ENCODE peak calls at places on chromosomes 3 and 15, in nine cellular contexts. One of them, this sample, is unnamed.

GRCh38 chr15:35912196-35912595 is 366.2 kb upstream of the DPH6 start:
- DNase-seq in OCI-LY7: no peak
- DNase-seq in GM23338: peak
- DNase-seq in neural progenitor cell: no peak
- DNase-seq in MM.1S: no peak
- DNase-seq in HCT116: no peak
- DNase-seq in hepatocyte: peak
- DNase-seq in PC-3: peak
- DNase-seq in GM23248: peak
- DNase-seq in this sample: peak

GRCh38 chr3:21447471-21448205 is 303.4 kb downstream of the ZNF385D start:
- DNase-seq in hepatocyte: no peak
- DNase-seq in OCI-LY7: no peak
- DNase-seq in MM.1S: no peak
- DNase-seq in HCT116: no peak
- DNase-seq in neural progenitor cell: no peak
- DNase-seq in PC-3: no peak
- DNase-seq in GM23338: no peak
- DNase-seq in GM23248: peak
- DNase-seq in this sample: peak

GRCh38 chr3:190581041-190581501 is 67.2 kb downstream of the IL1RAP start:
- DNase-seq in GM23248: peak
- DNase-seq in OCI-LY7: no peak
- DNase-seq in hepatocyte: no peak
- DNase-seq in GM23338: no peak
- DNase-seq in MM.1S: no peak
- DNase-seq in HCT116: no peak
- DNase-seq in PC-3: no peak
- DNase-seq in neural progenitor cell: no peak
- DNase-seq in this sample: no peak

GRCh38 chr15:48559270-48559669 is 86.2 kb downstream of the FBN1 start:
- DNase-seq in OCI-LY7: no peak
- DNase-seq in GM23338: peak
- DNase-seq in PC-3: no peak
- DNase-seq in MM.1S: no peak
- DNase-seq in HCT116: no peak
- DNase-seq in hepatocyte: peak
- DNase-seq in neural progenitor cell: peak
- DNase-seq in GM23248: peak
- DNase-seq in this sample: no peak

GRCh38 chr3:153289334-153289808 is 127.3 kb downstream of the RAP2B start:
- DNase-seq in HCT116: no peak
- DNase-seq in PC-3: peak
- DNase-seq in GM23248: peak
- DNase-seq in OCI-LY7: no peak
- DNase-seq in MM.1S: peak
- DNase-seq in hepatocyte: no peak
- DNase-seq in neural progenitor cell: no peak
- DNase-seq in GM23338: no peak
- DNase-seq in this sample: no peak

GRCh38 chr3:183449391-183449790 is 21.0 kb upstream of the MCF2L2 start:
- DNase-seq in OCI-LY7: peak
- DNase-seq in GM23248: peak
- DNase-seq in MM.1S: no peak
- DNase-seq in HCT116: no peak
- DNase-seq in neural progenitor cell: peak
- DNase-seq in PC-3: no peak
- DNase-seq in GM23338: peak
- DNase-seq in hepatocyte: peak
- DNase-seq in this sample: peak

GRCh38 chr15:87747106-87747505 is 509.4 kb downstream of the NTRK3 start:
- DNase-seq in MM.1S: no peak
- DNase-seq in HCT116: no peak
- DNase-seq in hepatocyte: no peak
- DNase-seq in GM23338: no peak
- DNase-seq in PC-3: no peak
- DNase-seq in GM23248: no peak
- DNase-seq in OCI-LY7: no peak
- DNase-seq in neural progenitor cell: no peak
- DNase-seq in this sample: no peak

GRCh38 chr15:68578960-68579935 is at the start of gene CORO2B:
- DNase-seq in GM23248: peak
- DNase-seq in MM.1S: no peak
- DNase-seq in PC-3: peak
- DNase-seq in GM23338: peak
- DNase-seq in HCT116: no peak
- DNase-seq in OCI-LY7: peak
- DNase-seq in hepatocyte: peak
- DNase-seq in neural progenitor cell: peak
- DNase-seq in this sample: peak

GRCh38 chr3:55012091-55012490 is 84.2 kb upstream of the LRTM1 start:
- DNase-seq in hepatocyte: no peak
- DNase-seq in MM.1S: no peak
- DNase-seq in GM23338: no peak
- DNase-seq in neural progenitor cell: no peak
- DNase-seq in GM23248: no peak
- DNase-seq in PC-3: no peak
- DNase-seq in HCT116: no peak
- DNase-seq in OCI-LY7: no peak
- DNase-seq in this sample: no peak

GRCh38 chr3:8937064-8938020 is 25.9 kb downstream of the RAD18 start:
- DNase-seq in OCI-LY7: no peak
- DNase-seq in MM.1S: no peak
- DNase-seq in GM23338: no peak
- DNase-seq in PC-3: peak
- DNase-seq in GM23248: peak
- DNase-seq in neural progenitor cell: no peak
- DNase-seq in HCT116: peak
- DNase-seq in hepatocyte: no peak
- DNase-seq in this sample: no peak

GRCh38 chr3:147977001-147977400 is 567.8 kb downstream of the ZIC1 start:
- DNase-seq in GM23248: no peak
- DNase-seq in neural progenitor cell: no peak
- DNase-seq in OCI-LY7: no peak
- DNase-seq in GM23338: no peak
- DNase-seq in MM.1S: no peak
- DNase-seq in hepatocyte: no peak
- DNase-seq in PC-3: no peak
- DNase-seq in HCT116: no peak
- DNase-seq in this sample: no peak

GRCh38 chr3:8486434-8486833 is 15.2 kb upstream of the LMCD1 start:
- DNase-seq in neural progenitor cell: no peak
- DNase-seq in HCT116: no peak
- DNase-seq in MM.1S: no peak
- DNase-seq in GM23338: no peak
- DNase-seq in OCI-LY7: no peak
- DNase-seq in PC-3: no peak
- DNase-seq in GM23248: no peak
- DNase-seq in hepatocyte: no peak
- DNase-seq in this sample: no peak

GRCh38 chr3:130093741-130094391 is 12.2 kb downstream of the ALG1L2 start:
- DNase-seq in PC-3: no peak
- DNase-seq in GM23338: peak
- DNase-seq in HCT116: no peak
- DNase-seq in hepatocyte: no peak
- DNase-seq in MM.1S: peak
- DNase-seq in GM23248: no peak
- DNase-seq in neural progenitor cell: peak
- DNase-seq in OCI-LY7: peak
- DNase-seq in this sample: no peak

DNA sequence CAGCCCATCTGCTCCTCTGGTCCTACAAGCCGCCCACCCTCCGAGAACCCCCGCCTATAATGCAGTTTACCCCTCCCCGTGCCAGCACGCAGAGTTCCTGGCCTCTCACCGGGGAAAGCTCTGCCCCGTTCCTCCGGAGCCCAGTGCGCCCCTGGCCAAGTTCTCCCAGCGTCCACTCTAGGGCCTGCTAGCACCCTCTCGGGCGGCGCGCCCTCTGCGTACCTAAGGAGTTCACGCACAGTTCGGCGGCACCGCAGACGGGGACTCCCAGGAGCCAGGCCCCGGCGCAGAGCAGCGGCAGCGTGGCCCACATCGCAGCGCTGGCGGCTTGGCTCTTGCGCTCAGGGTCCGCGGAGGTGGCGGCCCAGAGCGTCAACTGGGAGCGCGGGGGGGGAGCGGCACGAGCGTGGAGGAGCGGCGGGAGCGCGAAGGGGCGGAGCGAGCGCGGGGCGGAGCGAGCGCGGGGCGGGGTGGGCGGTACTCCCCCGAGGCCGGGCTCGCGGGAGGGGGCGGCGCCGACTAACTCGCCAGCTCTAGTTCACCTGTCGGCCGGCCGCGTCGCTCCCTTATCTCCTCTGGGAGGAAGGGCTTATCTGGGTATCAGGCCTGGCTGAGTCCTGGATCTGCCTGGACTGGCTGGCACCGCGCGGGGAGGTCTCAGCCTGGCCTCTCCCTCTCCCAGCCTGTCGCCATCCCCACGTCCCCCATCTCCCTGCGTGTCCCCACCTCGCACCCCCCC is at the start of gene CTSH:
- DNase-seq in GM23248: peak
- DNase-seq in GM23338: peak
- DNase-seq in hepatocyte: peak
- DNase-seq in OCI-LY7: peak
- DNase-seq in PC-3: peak
- DNase-seq in HCT116: no peak
- DNase-seq in MM.1S: peak
- DNase-seq in neural progenitor cell: peak
- DNase-seq in this sample: peak
- TF ChIP-seq EZH2phosphoT487 in GM23248: no peak
- TF ChIP-seq EZH2phosphoT487 in GM23338: no peak
- TF ChIP-seq EZH2phosphoT487 in hepatocyte: no peak
- TF ChIP-seq EZH2phosphoT487 in OCI-LY7: no peak
- TF ChIP-seq EZH2phosphoT487 in PC-3: no peak
- TF ChIP-seq EZH2phosphoT487 in HCT116: no peak
- TF ChIP-seq EZH2phosphoT487 in MM.1S: no peak
- TF ChIP-seq EZH2phosphoT487 in neural progenitor cell: peak
- TF ChIP-seq EZH2phosphoT487 in this sample: no peak

GRCh38 chr15:25784141-25784540 is 79.0 kb downstream of the ATP10A start:
- DNase-seq in GM23248: peak
- DNase-seq in GM23338: no peak
- DNase-seq in neural progenitor cell: no peak
- DNase-seq in hepatocyte: no peak
- DNase-seq in OCI-LY7: no peak
- DNase-seq in PC-3: no peak
- DNase-seq in MM.1S: no peak
- DNase-seq in HCT116: no peak
- DNase-seq in this sample: no peak
- TF ChIP-seq EZH2phosphoT487 in GM23248: no peak
- TF ChIP-seq EZH2phosphoT487 in GM23338: no peak
- TF ChIP-seq EZH2phosphoT487 in neural progenitor cell: no peak
- TF ChIP-seq EZH2phosphoT487 in hepatocyte: no peak
- TF ChIP-seq EZH2phosphoT487 in OCI-LY7: no peak
- TF ChIP-seq EZH2phosphoT487 in PC-3: no peak
- TF ChIP-seq EZH2phosphoT487 in MM.1S: no peak
- TF ChIP-seq EZH2phosphoT487 in HCT116: no peak
- TF ChIP-seq EZH2phosphoT487 in this sample: no peak

DNA sequence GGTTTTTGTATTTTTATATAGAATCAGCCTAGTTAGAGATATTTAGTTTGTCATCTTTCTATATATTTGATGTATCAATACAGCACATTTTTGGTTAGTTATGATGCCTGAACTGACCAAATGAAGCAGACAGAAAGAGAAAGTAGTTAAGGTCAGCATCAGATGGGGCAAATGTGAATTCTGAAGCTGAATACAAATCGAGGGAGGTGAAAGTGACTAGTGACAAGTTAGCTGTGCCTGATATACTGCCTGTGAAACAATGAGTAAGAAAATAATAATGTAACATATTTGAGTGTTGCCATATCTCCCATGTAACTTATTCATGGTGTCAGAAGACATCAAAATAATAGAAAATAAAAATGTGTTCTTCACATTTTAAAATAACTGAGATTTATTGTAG is 680.3 kb upstream of the SEMA6D start:
- DNase-seq in neural progenitor cell: no peak
- DNase-seq in GM23248: no peak
- DNase-seq in OCI-LY7: no peak
- DNase-seq in hepatocyte: no peak
- DNase-seq in GM23338: no peak
- DNase-seq in PC-3: no peak
- DNase-seq in MM.1S: peak
- DNase-seq in HCT116: no peak
- DNase-seq in this sample: no peak
- TF ChIP-seq EZH2phosphoT487 in neural progenitor cell: no peak
- TF ChIP-seq EZH2phosphoT487 in GM23248: no peak
- TF ChIP-seq EZH2phosphoT487 in OCI-LY7: no peak
- TF ChIP-seq EZH2phosphoT487 in hepatocyte: no peak
- TF ChIP-seq EZH2phosphoT487 in GM23338: no peak
- TF ChIP-seq EZH2phosphoT487 in PC-3: no peak
- TF ChIP-seq EZH2phosphoT487 in MM.1S: no peak
- TF ChIP-seq EZH2phosphoT487 in HCT116: no peak
- TF ChIP-seq EZH2phosphoT487 in this sample: no peak

GRCh38 chr3:179149951-179150350 is 1.8 kb downstream of the PIK3CA start:
- DNase-seq in PC-3: no peak
- DNase-seq in GM23338: no peak
- DNase-seq in OCI-LY7: no peak
- DNase-seq in HCT116: no peak
- DNase-seq in hepatocyte: no peak
- DNase-seq in neural progenitor cell: no peak
- DNase-seq in GM23248: peak
- DNase-seq in MM.1S: no peak
- DNase-seq in this sample: no peak

GRCh38 chr3:179149239-179149887 is 1.2 kb downstream of the PIK3CA start:
- DNase-seq in MM.1S: peak
- DNase-seq in GM23338: peak
- DNase-seq in GM23248: peak
- DNase-seq in neural progenitor cell: peak
- DNase-seq in PC-3: peak
- DNase-seq in hepatocyte: peak
- DNase-seq in OCI-LY7: peak
- DNase-seq in HCT116: no peak
- DNase-seq in this sample: no peak

GRCh38 chr3:179148446-179149238 is 485 bp downstream of the PIK3CA start:
- DNase-seq in neural progenitor cell: peak
- DNase-seq in hepatocyte: peak
- DNase-seq in GM23248: peak
- DNase-seq in GM23338: peak
- DNase-seq in HCT116: no peak
- DNase-seq in MM.1S: peak
- DNase-seq in PC-3: peak
- DNase-seq in OCI-LY7: peak
- DNase-seq in this sample: peak

GRCh38 chr3:179147571-179148445 is at the start of gene PIK3CA:
- DNase-seq in HCT116: peak
- DNase-seq in hepatocyte: peak
- DNase-seq in GM23248: peak
- DNase-seq in PC-3: peak
- DNase-seq in GM23338: peak
- DNase-seq in MM.1S: peak
- DNase-seq in neural progenitor cell: peak
- DNase-seq in OCI-LY7: peak
- DNase-seq in this sample: peak

GRCh38 chr3:179146911-179147570 is 1.1 kb upstream of the PIK3CA start:
- DNase-seq in HCT116: peak
- DNase-seq in hepatocyte: peak
- DNase-seq in PC-3: peak
- DNase-seq in GM23338: peak
- DNase-seq in MM.1S: peak
- DNase-seq in neural progenitor cell: peak
- DNase-seq in OCI-LY7: peak
- DNase-seq in GM23248: peak
- DNase-seq in this sample: peak
- TF ChIP-seq EZH2phosphoT487 in HCT116: no peak
- TF ChIP-seq EZH2phosphoT487 in hepatocyte: no peak
- TF ChIP-seq EZH2phosphoT487 in PC-3: no peak
- TF ChIP-seq EZH2phosphoT487 in GM23338: no peak
- TF ChIP-seq EZH2phosphoT487 in MM.1S: no peak
- TF ChIP-seq EZH2phosphoT487 in neural progenitor cell: no peak
- TF ChIP-seq EZH2phosphoT487 in OCI-LY7: no peak
- TF ChIP-seq EZH2phosphoT487 in GM23248: no peak
- TF ChIP-seq EZH2phosphoT487 in this sample: no peak

GRCh38 chr3:171284308-171285075 is 175.7 kb downstream of the TNIK start:
- DNase-seq in hepatocyte: peak
- DNase-seq in OCI-LY7: no peak
- DNase-seq in neural progenitor cell: no peak
- DNase-seq in MM.1S: no peak
- DNase-seq in HCT116: peak
- DNase-seq in PC-3: peak
- DNase-seq in GM23338: no peak
- DNase-seq in GM23248: peak
- DNase-seq in this sample: peak
- TF ChIP-seq EZH2phosphoT487 in hepatocyte: no peak
- TF ChIP-seq EZH2phosphoT487 in OCI-LY7: no peak
- TF ChIP-seq EZH2phosphoT487 in neural progenitor cell: no peak
- TF ChIP-seq EZH2phosphoT487 in MM.1S: no peak
- TF ChIP-seq EZH2phosphoT487 in HCT116: no peak
- TF ChIP-seq EZH2phosphoT487 in PC-3: no peak
- TF ChIP-seq EZH2phosphoT487 in GM23338: no peak
- TF ChIP-seq EZH2phosphoT487 in GM23248: no peak
- TF ChIP-seq EZH2phosphoT487 in this sample: no peak